ENCODE peak calls at places on chromosomes 7 and 10, in ten cellular contexts. M is HCT116; S is KBM-7; N is activated T-cell treated with anti-CD3 and anti-CD28 coated beads, Interleukin-2, amount 50 U/mL, for 72 hours; C is AG10803; Q is NCI-H69; P is activated CD8-positive, alpha-beta memory T cell treated with anti-CD3 and anti-CD28 coated beads, Interleukin-2, amount 50 U/mL, for 4 hours; R is choroid plexus epithelial cell; D is activated naive CD8-positive, alpha-beta T cell treated with anti-CD3 and anti-CD28 coated beads for 36 hours; I is HT1080. G is an unnamed sample.

GRCh38 chr10:114541081-114541833 is 116.8 kb downstream of the ABLIM1 start:
- DNase-seq in M (no peak), S (no peak), N (peak), C (peak), Q (no peak), P (peak), R (peak), D (peak), I (peak), G (no peak)

GRCh38 chr10:103192089-103192450 is 1.0 kb downstream of the NT5C2 start:
- DNase-seq in M (no peak), S (no peak), N (peak), C (no peak), Q (peak), P (no peak), R (peak), D (no peak), I (no peak), G (no peak)

GRCh38 chr7:95545007-95545615 is 51.2 kb downstream of the PDK4 start:
- DNase-seq in M (peak), S (peak), N (no peak), C (peak), Q (peak), P (no peak), R (peak), D (no peak), I (peak), G (peak)

GRCh38 chr7:108246227-108246837 is 116.2 kb upstream of the LAMB4 start:
- DNase-seq in M (peak), S (peak), N (no peak), C (peak), Q (peak), P (no peak), R (peak), D (no peak), I (peak), G (peak)

GRCh38 chr7:39746162-39746782 is 122.9 kb downstream of the RALA start:
- DNase-seq in M (peak), S (peak), N (peak), C (peak), Q (peak), P (peak), R (peak), D (peak), I (peak), G (peak)

GRCh38 chr10:99993994-99994689 is 15.6 kb downstream of the DNMBP start:
- DNase-seq in M (no peak), S (peak), N (peak), C (peak), Q (peak), P (peak), R (peak), D (peak), I (peak), G (no peak)

GRCh38 chr10:112092529-112092928 is 91.0 kb downstream of the GPAM start:
- DNase-seq in M (no peak), S (no peak), N (no peak), C (peak), Q (no peak), P (no peak), R (no peak), D (no peak), I (no peak), G (no peak)

GRCh38 chr10:117710181-117710798 is 167.7 kb downstream of the EMX2 start:
- DNase-seq in M (no peak), S (no peak), N (no peak), C (no peak), Q (peak), P (no peak), R (no peak), D (no peak), I (no peak), G (no peak)

GRCh38 chr10:2130906-2131305 is 393.6 kb upstream of the ADARB2 start:
- DNase-seq in M (no peak), S (no peak), N (no peak), C (no peak), Q (no peak), P (no peak), R (no peak), D (no peak), I (no peak), G (no peak)

GRCh38 chr7:36781011-36781738 is 56.9 kb upstream of the AOAH start:
- DNase-seq in M (no peak), S (no peak), N (peak), C (no peak), Q (peak), P (no peak), R (no peak), D (no peak), I (no peak), G (no peak)

GRCh38 chr7:128742206-128742605 is 3.0 kb downstream of the CALU start:
- DNase-seq in M (no peak), S (no peak), N (no peak), C (peak), Q (no peak), P (no peak), R (peak), D (no peak), I (peak), G (no peak)

GRCh38 chr10:128599030-128599429 is 472.8 kb upstream of the MKI67 start:
- DNase-seq in M (no peak), S (no peak), N (no peak), C (no peak), Q (no peak), P (no peak), R (no peak), D (no peak), I (no peak), G (no peak)

GRCh38 chr7:31408120-31408729 is 67.7 kb upstream of the NEUROD6 start:
- DNase-seq in M (peak), S (no peak), N (no peak), C (peak), Q (peak), P (no peak), R (peak), D (no peak), I (peak), G (no peak)

GRCh38 chr7:37947138-37947839 is 26.8 kb downstream of the EPDR1 start:
- DNase-seq in M (no peak), S (no peak), N (no peak), C (no peak), Q (no peak), P (no peak), R (no peak), D (no peak), I (no peak), G (no peak)

GRCh38 chr10:48199580-48200377 is 74.7 kb downstream of the FRMPD2 start:
- DNase-seq in M (no peak), S (peak), N (no peak), C (peak), Q (peak), P (no peak), R (peak), D (no peak), I (peak), G (no peak)

GRCh38 chr10:22816298-22816653 is 101.9 kb upstream of the PIP4K2A start:
- DNase-seq in M (peak), S (peak), N (no peak), C (peak), Q (no peak), P (no peak), R (peak), D (no peak), I (peak), G (no peak)

GRCh38 chr7:36810032-36810431 is 85.7 kb upstream of the AOAH start:
- DNase-seq in M (no peak), S (no peak), N (no peak), C (no peak), Q (peak), P (no peak), R (no peak), D (no peak), I (no peak), G (no peak)

GRCh38 chr7:143002856-143003255 is 24.1 kb downstream of the OR9A2 start:
- DNase-seq in M (no peak), S (no peak), N (no peak), C (no peak), Q (no peak), P (no peak), R (no peak), D (no peak), I (no peak), G (no peak)

GRCh38 chr7:152872061-152872744 is 112.7 kb downstream of the ACTR3B start:
- DNase-seq in M (no peak), S (no peak), N (no peak), C (no peak), Q (no peak), P (no peak), R (no peak), D (no peak), I (no peak), G (no peak)

GRCh38 chr7:88111136-88111748 is 108.6 kb downstream of the SRI start:
- DNase-seq in M (peak), S (peak), N (no peak), C (peak), Q (peak), P (no peak), R (peak), D (no peak), I (peak), G (peak)

GRCh38 chr7:32948202-32948601 is 9.0 kb upstream of the FKBP9 start:
- DNase-seq in M (no peak), S (peak), N (no peak), C (no peak), Q (peak), P (no peak), R (no peak), D (no peak), I (no peak), G (no peak)